ENCODE peak calls at places on chromosomes 11 and 22, in ten cellular contexts. V is brain microvascular endothelial cell; X is WERI-Rb-1; W is GM23338; Q is left ventricle myocardium inferior; T is CD8-positive, alpha-beta T cell; L is tibial nerve; O is SK-N-SH; F is PC-3; P is pancreas. E is an unnamed sample. For H3K36me3, the result is how much of the 10 kb centered on the place peaks cover.

GRCh38 chr11:115920841-115921480 is 416.7 kb upstream of the CADM1 start:
- DNase-seq in V (no peak), X (no peak), W (no peak), Q (no peak), T (no peak), L (no peak), O (no peak), F (no peak), P (no peak), E (no peak)

GRCh38 chr11:7486731-7487130 is 1.4 kb downstream of the OLFML1 start:
- DNase-seq in V (no peak), X (no peak), W (no peak), Q (no peak), T (no peak), L (no peak), O (no peak), F (no peak), P (no peak), E (no peak)

GRCh38 chr11:85791326-85791990 is 19.5 kb downstream of the SYTL2 start:
- DNase-seq in V (no peak), X (no peak), W (no peak), Q (no peak), T (no peak), L (no peak), O (no peak), F (no peak), P (no peak), E (no peak)

GRCh38 chr11:104895619-104896018 is 2.6 kb downstream of the CASP12 start:
- DNase-seq in V (no peak), X (no peak), W (no peak), Q (no peak), T (no peak), L (no peak), O (no peak), F (no peak), P (no peak), E (no peak)

GRCh38 chr11:116661056-116661455 is 111.7 kb downstream of the BUD13 start:
- DNase-seq in V (no peak), X (no peak), W (no peak), Q (no peak), T (no peak), L (no peak), O (no peak), F (no peak), P (no peak), E (no peak)

GRCh38 chr11:67167086-67167485 is 48.0 kb downstream of the KDM2A start:
- DNase-seq in V (no peak), X (no peak), W (no peak), Q (no peak), T (no peak), L (no peak), O (no peak), F (no peak), P (no peak), E (no peak)

GRCh38 chr11:100808904-100809491 is 121.9 kb downstream of the ARHGAP42 start:
- DNase-seq in V (peak), X (no peak), W (peak), Q (no peak), T (no peak), L (no peak), O (no peak), F (peak), P (no peak), E (no peak)

GRCh38 chr11:116791002-116791812 is 472 bp downstream of the APOA5 start:
- DNase-seq in V (peak), X (peak), W (peak), Q (peak), T (peak), L (peak), O (peak), F (peak), P (peak), E (no peak)

GRCh38 chr11:93541154-93541553 is 2.0 kb downstream of the SMCO4 start:
- DNase-seq in V (no peak), X (no peak), W (no peak), Q (no peak), T (no peak), L (no peak), O (no peak), F (no peak), P (no peak), E (no peak)
- H3K36me3 ChIP-seq in V (under half), X (under half), W (under half), Q (under half), T (under half), L (under half), O (under half), F (under half), P (under half), E (under half)

GRCh38 chr11:24046731-24047130 is 450.1 kb upstream of the LUZP2 start:
- DNase-seq in V (no peak), X (no peak), W (no peak), Q (no peak), T (no peak), L (no peak), O (no peak), F (no peak), P (no peak), E (no peak)
- TF ChIP-seq CTCF in V (no peak), X (no peak), W (no peak), Q (no peak), T (no peak), L (no peak), O (no peak), F (no peak), P (no peak), E (no peak)

GRCh38 chr22:45880091-45880651 is 96.8 kb downstream of the WNT7B start:
- DNase-seq in V (no peak), X (peak), W (no peak), Q (no peak), T (no peak), L (no peak), O (no peak), F (no peak), P (no peak), E (no peak)

GRCh38 chr22:45878901-45879551 is 97.9 kb downstream of the WNT7B start:
- DNase-seq in V (no peak), X (no peak), W (no peak), Q (no peak), T (no peak), L (no peak), O (no peak), F (no peak), P (no peak), E (no peak)

GRCh38 chr22:45881524-45881875 is 95.5 kb downstream of the WNT7B start:
- DNase-seq in V (no peak), X (peak), W (no peak), Q (no peak), T (no peak), L (no peak), O (no peak), F (no peak), P (no peak), E (no peak)

GRCh38 chr22:45879552-45879949 is 97.4 kb downstream of the WNT7B start:
- DNase-seq in V (no peak), X (no peak), W (no peak), Q (peak), T (no peak), L (no peak), O (no peak), F (no peak), P (no peak), E (no peak)

DNA sequence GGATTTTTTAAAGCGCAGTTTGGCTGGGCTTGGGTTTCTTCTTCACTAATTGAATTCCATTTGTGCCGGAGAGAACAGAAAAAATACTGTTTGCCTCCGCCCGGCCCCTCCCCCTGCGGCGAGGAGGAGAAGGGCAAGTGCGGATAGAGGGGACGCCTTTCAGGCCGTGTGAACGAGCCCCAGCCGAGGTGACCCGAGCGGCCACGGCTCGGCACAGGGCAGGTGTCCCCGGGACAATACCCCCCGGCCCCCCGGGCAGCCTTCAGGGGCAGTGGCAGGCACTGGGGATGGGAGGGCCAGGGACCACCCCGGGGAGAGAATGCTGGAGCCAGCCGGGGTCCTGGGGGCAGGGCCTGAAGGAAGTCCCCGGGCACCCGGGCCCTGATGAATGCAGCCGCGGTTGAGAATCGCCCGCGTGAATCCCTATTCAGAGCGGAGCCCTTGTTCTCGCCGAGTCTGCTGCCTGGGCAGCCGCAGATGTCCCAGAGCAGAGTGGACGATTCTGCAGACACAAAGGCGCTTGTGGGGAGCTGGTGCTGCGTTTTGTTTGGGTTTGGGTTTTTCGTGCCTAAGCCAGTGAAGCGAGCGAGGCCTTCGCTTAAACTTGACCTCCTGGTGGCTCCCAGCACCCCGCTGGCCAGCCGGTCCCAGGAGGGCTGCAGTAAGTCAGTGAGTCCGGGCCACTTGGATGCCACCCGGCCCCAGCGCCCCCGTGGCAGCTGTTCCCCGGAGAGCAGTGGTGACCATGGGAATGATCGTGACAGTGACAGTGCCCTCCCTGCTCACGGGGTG is 96.0 kb downstream of the WNT7B start:
- DNase-seq in V (no peak), X (peak), W (peak), Q (no peak), T (no peak), L (no peak), O (no peak), F (no peak), P (no peak), E (no peak)
- H3K4me3 ChIP-seq in V (no peak), X (no peak), W (no peak), Q (peak), T (no peak), L (no peak), O (no peak), F (no peak), P (no peak), E (peak)

DNA sequence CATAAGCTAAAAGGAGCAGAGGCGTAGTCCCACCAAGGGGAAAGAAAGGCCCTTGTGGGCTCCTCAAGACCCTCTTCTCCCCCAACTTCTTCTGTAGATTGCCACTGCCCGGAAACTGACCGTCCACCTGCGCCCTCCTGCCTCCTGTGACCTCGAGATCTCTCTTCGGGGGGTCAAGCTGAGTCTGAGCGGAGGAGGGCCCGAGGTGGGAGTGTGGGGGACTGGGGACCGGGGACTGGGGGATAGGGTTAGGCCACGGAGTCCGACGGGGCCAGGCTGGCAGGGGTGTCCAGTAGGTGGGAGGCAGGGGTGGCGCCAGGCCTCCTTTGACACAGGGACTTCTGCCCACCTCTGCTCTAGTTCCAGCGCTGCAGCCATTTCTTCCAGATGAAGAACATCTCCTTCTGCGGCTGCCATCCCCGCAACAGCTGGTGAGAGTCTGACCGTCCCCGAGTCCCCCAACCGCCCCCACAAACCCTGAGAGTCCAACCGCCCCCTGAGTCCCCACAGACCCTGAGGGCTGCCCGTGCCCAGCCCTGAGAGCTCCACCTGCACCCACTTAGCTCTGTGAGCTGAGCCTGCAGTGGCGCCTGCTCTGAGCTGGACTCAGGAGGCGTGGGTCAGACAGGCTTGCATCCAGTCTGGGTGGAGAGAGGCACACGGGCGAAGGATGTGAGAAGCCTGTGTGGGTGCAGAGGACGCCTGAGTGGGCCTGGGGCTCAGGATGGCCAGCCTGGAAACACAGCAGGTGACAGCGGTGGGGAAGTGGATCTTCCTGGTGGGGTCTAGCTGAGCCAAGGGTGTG is 6.2 kb downstream of the MAPK8IP2 start:
- DNase-seq in V (no peak), X (no peak), W (no peak), Q (no peak), T (no peak), L (no peak), O (no peak), F (no peak), P (no peak), E (no peak)
- H3K36me3 ChIP-seq in V (under half), X (half or more), W (under half), Q (under half), T (under half), L (under half), O (under half), F (under half), P (under half), E (under half)

GRCh38 chr22:32413715-32414114 is 1.7 kb upstream of the RTCB start:
- DNase-seq in V (peak), X (no peak), W (peak), Q (no peak), T (no peak), L (no peak), O (peak), F (peak), P (no peak), E (no peak)
- TF ChIP-seq CTCF in V (peak), X (peak), W (peak), Q (peak), T (no peak), L (no peak), O (peak), F (peak), P (no peak), E (no peak)

E was measured in esophagus squamous epithelium.